ENCODE peak calls at places on chromosomes 5 and 9, in four cellular contexts. F is transverse colon, S is adrenal gland, B is H1. G is an unnamed sample.

GRCh38 chr9:127714916-127715442 is 484 bp downstream of the PTRH1 start:
- DNase-seq in S (peak), F (peak), B (no peak), G (peak)

GRCh38 chr5:133962801-133963476 is 5.5 kb downstream of the C5orf15 start:
- DNase-seq in B (no peak), S (no peak), F (no peak), G (no peak)

GRCh38 chr5:126234563-126235195 is 188.5 kb upstream of the GRAMD2B start:
- DNase-seq in S (no peak), B (no peak), F (peak), G (peak)

GRCh38 chr5:170420809-170421412 is 31.7 kb upstream of the KCNMB1 start:
- DNase-seq in S (peak), B (no peak), F (peak), G (peak)

GRCh38 chr9:88852794-88853193 is 138.5 kb upstream of the S1PR3 start:
- DNase-seq in B (no peak), F (no peak), S (peak), G (peak)

GRCh38 chr5:56026863-56027300 is 32.1 kb upstream of the IL6ST start:
- DNase-seq in F (no peak), S (no peak), B (no peak), G (peak)

GRCh38 chr9:19551124-19551929 is 142.5 kb downstream of the ACER2 start:
- DNase-seq in F (no peak), S (peak), B (no peak), G (no peak)

GRCh38 chr5:132134384-132134783 is 60.8 kb downstream of the CSF2 start:
- DNase-seq in F (no peak), S (no peak), B (no peak), G (peak)

GRCh38 chr5:179403426-179404147 is 58.3 kb upstream of the ADAMTS2 start:
- DNase-seq in S (no peak), F (no peak), B (no peak), G (no peak)

GRCh38 chr9:69200071-69200470 is 26.0 kb downstream of the TJP2 start:
- DNase-seq in S (peak), B (no peak), F (no peak), G (peak)

GRCh38 chr9:89425024-89425805 is 72.7 kb downstream of the SEMA4D start:
- DNase-seq in B (no peak), F (no peak), S (peak), G (no peak)

GRCh38 chr5:150497274-150497988 is 10.5 kb upstream of the NDST1 start:
- DNase-seq in F (no peak), S (peak), B (no peak), G (peak)

GRCh38 chr5:117118499-117118898 is 543.9 kb upstream of the SEMA6A start:
- DNase-seq in B (no peak), F (no peak), S (no peak), G (no peak)

GRCh38 chr9:105259731-105260612 is 15.5 kb downstream of the SLC44A1 start:
- DNase-seq in B (no peak), F (no peak), S (no peak), G (no peak)

GRCh38 chr5:143194713-143195112 is 208.8 kb downstream of the NR3C1 start:
- DNase-seq in S (no peak), B (no peak), F (no peak), G (no peak)

GRCh38 chr5:170006016-170006415 is 25.7 kb upstream of the INSYN2B start:
- DNase-seq in B (no peak), F (no peak), S (no peak), G (no peak)

GRCh38 chr5:96843140-96843539 is 33.2 kb upstream of the ERAP2 start:
- DNase-seq in F (no peak), B (no peak), S (no peak), G (no peak)

GRCh38 chr5:130528474-130528873 is 624.2 kb downstream of the CHSY3 start:
- DNase-seq in F (no peak), B (no peak), S (no peak), G (peak)

GRCh38 chr9:120477534-120478001 is 102.4 kb downstream of the CDK5RAP2 start:
- DNase-seq in S (peak), B (peak), F (peak), G (peak)

GRCh38 chr5:35857004-35857345 is 284 bp downstream of the IL7R start:
- DNase-seq in F (no peak), S (no peak), B (no peak), G (no peak)

GRCh38 chr9:14351206-14351605 is 37.3 kb upstream of the NFIB start:
- DNase-seq in S (no peak), F (no peak), B (no peak), G (no peak)

GRCh38 chr5:126446498-126447224 is 23.5 kb downstream of the GRAMD2B start:
- DNase-seq in B (no peak), F (peak), S (no peak), G (peak)

GRCh38 chr5:14341571-14342225 is 198.6 kb downstream of the TRIO start:
- DNase-seq in S (no peak), F (no peak), B (peak), G (no peak)

GRCh38 chr9:118785456-118785855 is 583.8 kb downstream of the BRINP1 start:
- DNase-seq in S (no peak), B (no peak), F (no peak), G (no peak)

GRCh38 chr9:111662851-111663823 is 1.7 kb downstream of the GNG10 start:
- DNase-seq in F (no peak), S (no peak), B (peak), G (no peak)

GRCh38 chr5:121503111-121503840 is 348.4 kb upstream of the FTMT start:
- DNase-seq in F (peak), B (peak), S (peak), G (no peak)

GRCh38 chr5:62354028-62354874 is 48.2 kb downstream of the KIF2A start:
- DNase-seq in F (no peak), B (no peak), S (peak), G (no peak)

GRCh38 chr5:66223637-66224036 is 79.5 kb downstream of the SREK1 start:
- DNase-seq in F (no peak), S (peak), B (no peak), G (no peak)

GRCh38 chr5:90983748-90984147 is 399.4 kb downstream of the ARRDC3 start:
- DNase-seq in B (no peak), S (no peak), F (no peak), G (no peak)

GRCh38 chr9:126151671-126152050 is 175.0 kb upstream of the MVB12B start:
- DNase-seq in F (peak), S (no peak), B (no peak), G (peak)

GRCh38 chr9:137456061-137456863 is 2.9 kb downstream of the NSMF start:
- DNase-seq in F (no peak), S (peak), B (no peak), G (no peak)

GRCh38 chr9:87278971-87279731 is 218.5 kb upstream of the DAPK1 start:
- DNase-seq in F (no peak), S (no peak), B (no peak), G (no peak)

GRCh38 chr9:129118799-129119198 is 7.6 kb downstream of the PTPA start:
- DNase-seq in F (no peak), B (no peak), S (no peak), G (no peak)

GRCh38 chr9:133120343-133121199 is 469 bp downstream of the RALGDS start:
- DNase-seq in B (no peak), S (peak), F (no peak), G (no peak)
- TF ChIP-seq POLR2A in B (no peak), S (peak), F (peak), G (peak)

DNA sequence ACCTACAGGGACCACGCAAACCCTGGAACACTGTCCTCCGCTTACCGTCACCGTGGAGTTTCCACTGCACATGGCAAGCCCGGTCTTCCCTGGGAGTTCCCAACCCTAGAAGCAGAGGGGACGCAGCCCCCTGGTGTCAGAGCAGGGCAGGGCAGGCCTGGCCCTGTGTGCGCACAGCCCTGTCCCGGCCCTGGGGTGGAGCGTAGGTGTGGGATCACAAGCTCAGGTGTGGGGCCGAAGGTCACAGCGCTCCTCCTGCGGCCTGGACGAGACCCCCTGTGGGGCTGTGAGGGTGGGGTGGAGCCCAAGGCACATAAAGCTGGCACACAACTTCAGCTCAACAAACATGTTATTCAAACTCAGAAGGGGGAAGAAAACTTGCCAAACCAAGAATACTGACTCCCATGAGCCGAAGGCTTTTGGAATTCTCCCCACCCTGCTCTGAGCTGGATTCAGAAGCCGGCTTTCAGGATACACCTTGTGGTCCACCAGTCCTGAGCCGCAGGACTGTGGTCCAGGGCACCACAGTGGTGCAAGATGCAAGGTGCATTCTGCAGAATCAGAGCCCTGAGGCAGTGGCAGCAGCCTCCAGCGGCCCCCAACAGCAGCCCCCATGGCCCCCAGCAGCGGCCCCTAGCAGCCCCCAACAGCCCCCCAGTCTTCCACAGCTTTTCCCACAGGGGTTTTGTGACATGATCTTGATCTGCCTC is 11.8 kb upstream of the EXOC3 start:
- DNase-seq in B (peak), F (peak), S (no peak), G (peak)
- TF ChIP-seq POLR2A in B (no peak), F (no peak), S (no peak), G (no peak)

GRCh38 chr9:86098793-86099694 is at the start of gene GOLM1:
- DNase-seq in B (no peak), F (peak), S (peak), G (peak)
- TF ChIP-seq POLR2A in B (peak), F (no peak), S (peak), G (peak)

DNA sequence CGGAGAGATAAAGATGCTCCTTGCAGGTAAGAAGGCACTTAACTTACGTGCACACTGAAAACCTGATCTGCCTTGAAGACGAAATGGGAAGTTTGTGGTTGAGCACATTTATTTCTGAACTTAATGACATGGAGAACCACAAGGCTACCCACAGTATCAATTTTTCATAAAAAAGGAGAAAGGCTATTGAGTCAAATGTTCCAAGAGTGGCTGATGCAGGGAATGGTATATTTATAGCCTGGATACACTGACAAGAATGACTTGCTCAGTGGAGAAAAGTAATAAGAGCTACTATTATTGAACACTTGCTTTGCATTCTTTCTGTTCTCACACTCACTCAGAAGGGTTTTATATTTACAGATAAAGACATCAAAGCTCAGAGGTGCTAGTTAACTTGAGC is 419.3 kb downstream of the ACTL7B start:
- DNase-seq in F (no peak), S (no peak), B (no peak), G (no peak)
- TF ChIP-seq POLR2A in F (no peak), S (no peak), B (no peak), G (no peak)

GRCh38 chr9:34647084-34647403 is 569 bp downstream of the GALT start:
- DNase-seq in B (no peak), F (no peak), S (no peak), G (no peak)

GRCh38 chr9:34648673-34649072 is 2.2 kb downstream of the GALT start:
- DNase-seq in B (no peak), S (no peak), F (no peak), G (no peak)

GRCh38 chr9:34647651-34648050 is 1.2 kb downstream of the GALT start:
- DNase-seq in B (no peak), S (no peak), F (no peak), G (no peak)

GRCh38 chr9:34644766-34645314 is 1.6 kb upstream of the GALT start:
- DNase-seq in F (no peak), S (no peak), B (no peak), G (no peak)

DNA sequence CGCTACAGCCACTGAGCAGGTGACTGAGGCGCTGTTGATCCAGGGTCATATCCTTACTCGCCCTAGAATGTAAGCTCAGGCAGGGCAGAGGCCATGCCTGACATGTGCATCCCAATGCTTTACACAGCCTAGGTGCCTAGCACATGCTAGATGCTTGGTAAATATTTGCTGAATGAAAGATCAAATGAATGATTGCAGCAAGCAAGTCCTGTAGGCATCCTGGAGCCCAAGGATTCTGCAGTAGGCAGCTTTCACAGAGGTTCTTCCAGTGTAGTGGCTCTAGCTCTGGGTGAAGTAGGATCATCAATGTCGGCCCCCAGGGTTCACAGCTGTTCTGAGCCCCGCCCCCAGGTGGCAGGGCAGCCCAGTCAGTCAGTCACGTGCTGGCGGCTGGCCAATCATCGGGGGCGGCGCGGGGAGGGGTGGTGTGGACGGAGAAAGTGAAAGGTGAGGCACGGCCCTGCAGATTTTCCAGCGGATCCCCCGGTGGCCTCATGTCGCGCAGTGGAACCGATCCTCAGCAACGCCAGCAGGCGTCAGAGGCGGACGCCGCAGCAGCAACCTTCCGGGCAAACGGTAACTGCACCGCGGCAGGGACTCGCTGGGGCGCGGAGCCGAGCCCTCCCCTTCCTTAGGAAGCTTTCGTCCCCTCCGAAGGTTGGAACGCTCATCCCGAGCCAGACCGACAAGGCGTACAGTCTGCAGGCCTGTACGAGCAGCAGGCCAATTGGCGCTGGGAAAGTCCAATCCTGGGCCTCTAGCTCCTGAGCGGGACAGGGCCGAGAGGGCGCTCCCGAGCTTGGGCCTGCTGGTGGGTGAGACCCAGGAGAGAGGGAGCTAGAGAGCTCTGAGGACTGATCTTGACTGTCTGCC is at the start of gene GALT:
- DNase-seq in S (peak), B (no peak), F (peak), G (peak)
- TF ChIP-seq POLR2A in S (peak), B (no peak), F (peak), G (peak)

GRCh38 chr9:113986931-113987330 is 91.2 kb downstream of the AMBP start:
- DNase-seq in B (no peak), S (no peak), F (no peak), G (no peak)

GRCh38 chr9:113987526-113987925 is 90.6 kb downstream of the AMBP start:
- DNase-seq in B (no peak), F (no peak), S (peak), G (no peak)

GRCh38 chr9:113985968-113986585 is 92.0 kb downstream of the AMBP start:
- DNase-seq in S (peak), B (no peak), F (no peak), G (no peak)

GRCh38 chr9:113988385-113988784 is 89.7 kb downstream of the AMBP start:
- DNase-seq in B (no peak), F (no peak), S (peak), G (no peak)

DNA sequence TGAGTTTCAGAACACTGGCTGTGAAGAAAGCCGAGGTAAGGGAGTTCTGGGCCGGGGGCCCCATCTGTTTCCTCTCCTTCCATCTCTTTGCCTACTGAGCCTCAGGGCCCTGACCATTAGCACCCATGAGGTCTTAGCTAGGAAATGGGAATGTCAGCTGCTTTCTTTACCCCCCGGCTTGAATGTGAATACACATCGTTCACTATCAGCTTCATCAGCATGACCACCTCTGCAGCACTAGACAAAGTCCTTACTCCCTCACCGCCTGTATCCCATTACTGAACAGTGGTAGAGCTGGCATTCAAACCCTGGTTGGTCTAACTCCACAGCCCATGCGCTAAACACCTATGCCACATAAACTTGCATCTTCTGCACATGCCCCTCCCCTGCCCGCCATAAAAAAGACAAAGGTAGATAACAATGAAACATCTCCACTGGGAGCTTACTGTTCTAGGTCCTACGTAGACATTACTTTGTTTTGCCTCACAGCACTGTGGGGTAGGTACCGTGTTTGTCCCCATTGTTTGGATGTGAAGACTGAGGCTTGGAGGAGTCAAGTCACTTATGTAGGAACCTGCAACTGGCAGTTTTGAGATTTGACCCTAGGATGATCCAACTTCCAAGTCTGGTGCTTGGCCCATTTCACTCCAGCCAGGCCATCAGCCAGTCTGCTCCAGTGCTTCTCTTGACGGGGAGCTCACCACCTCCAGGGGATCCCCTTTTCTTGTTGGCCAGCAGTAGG is 93.3 kb downstream of the AMBP start:
- DNase-seq in S (no peak), F (no peak), B (no peak), G (no peak)
- TF ChIP-seq POLR2A in S (no peak), F (no peak), B (no peak), G (no peak)

GRCh38 chr5:43604699-43605098 is 1.7 kb downstream of the NNT start:
- DNase-seq in S (no peak), F (no peak), B (no peak), G (no peak)

GRCh38 chr5:43602818-43603534 is at the start of gene NNT:
- DNase-seq in F (peak), B (no peak), S (peak), G (peak)

GRCh38 chr5:43602456-43602817 is 543 bp upstream of the NNT start:
- DNase-seq in B (no peak), F (peak), S (peak), G (no peak)

GRCh38 chr5:43603535-43604363 is 769 bp downstream of the NNT start:
- DNase-seq in S (peak), F (peak), B (no peak), G (no peak)

GRCh38 chr5:43601454-43602260 is 1.3 kb upstream of the NNT start:
- DNase-seq in B (no peak), F (no peak), S (no peak), G (peak)
- TF ChIP-seq POLR2A in B (no peak), F (no peak), S (no peak), G (no peak)